ENCODE peak calls at places on chromosomes 4 and X, in ten cellular contexts. T is brain microvascular endothelial cell, D is AML-193, J is NCI-H2081, X is EL, U is NCI-H1105, N is NCI-H187 treated with DMSO at 0.1 percent for 48 hours, I is AG04450, R is GM12865, Z is fibroblast of mammary gland. A is an unnamed sample.

GRCh38 chr4:4426511-4427477 is 39.9 kb downstream of the NSG1 start:
- DNase-seq in T (no peak), D (no peak), J (no peak), X (no peak), U (no peak), N (no peak), I (no peak), R (no peak), Z (no peak), A (no peak)

GRCh38 chr4:182642831-182643230 is 274.4 kb downstream of the DCTD start:
- DNase-seq in T (peak), D (no peak), J (peak), X (peak), U (no peak), N (no peak), I (no peak), R (peak), Z (peak), A (peak)

GRCh38 chr4:15562114-15562513 is 92.4 kb downstream of the CC2D2A start:
- DNase-seq in T (no peak), D (no peak), J (no peak), X (no peak), U (no peak), N (no peak), I (no peak), R (no peak), Z (no peak), A (no peak)

GRCh38 chr4:1116837-1117236 is 3.5 kb upstream of the RNF212 start:
- DNase-seq in T (no peak), D (no peak), J (no peak), X (no peak), U (no peak), N (no peak), I (no peak), R (no peak), Z (peak), A (no peak)

GRCh38 chr4:147011386-147011785 is 65.7 kb upstream of the TTC29 start:
- DNase-seq in T (no peak), D (no peak), J (peak), X (no peak), U (no peak), N (no peak), I (no peak), R (no peak), Z (no peak), A (no peak)

GRCh38 chrX:132954323-132954722 is 4.1 kb downstream of the HS6ST2 start:
- DNase-seq in T (no peak), D (no peak), J (no peak), X (no peak), U (no peak), N (no peak), I (no peak), R (no peak), Z (no peak), A (no peak)

GRCh38 chrX:51144828-51145442 is 187.7 kb upstream of the NUDT10 start:
- DNase-seq in T (peak), D (peak), J (peak), X (peak), U (peak), N (no peak), I (no peak), R (peak), Z (peak), A (peak)

GRCh38 chrX:66833426-66833825 is 194.5 kb upstream of the EDA2R start:
- DNase-seq in T (no peak), D (no peak), J (no peak), X (no peak), U (no peak), N (no peak), I (no peak), R (peak), Z (no peak), A (no peak)

GRCh38 chrX:23554304-23554703 is 113.0 kb upstream of the PRDX4 start:
- DNase-seq in T (peak), D (peak), J (peak), X (peak), U (peak), N (no peak), I (peak), R (peak), Z (peak), A (peak)

GRCh38 chr4:39062094-39062493 is at the start of gene KLHL5:
- DNase-seq in T (no peak), D (no peak), J (no peak), X (no peak), U (no peak), N (no peak), I (no peak), R (peak), Z (peak), A (no peak)

GRCh38 chr4:176238157-176238608 is 30.8 kb downstream of the ASB5 start:
- DNase-seq in T (peak), D (no peak), J (no peak), X (peak), U (no peak), N (no peak), I (peak), R (no peak), Z (peak), A (peak)

GRCh38 chr4:39699676-39700409 is 1.9 kb downstream of the UBE2K start:
- DNase-seq in T (no peak), D (peak), J (no peak), X (peak), U (no peak), N (no peak), I (no peak), R (no peak), Z (peak), A (peak)

GRCh38 chr4:99383381-99383780 is 30.8 kb upstream of the ADH1C start:
- DNase-seq in T (no peak), D (no peak), J (no peak), X (no peak), U (no peak), N (no peak), I (no peak), R (no peak), Z (peak), A (no peak)

GRCh38 chr4:26388671-26389070 is 67.9 kb downstream of the RBPJ start:
- DNase-seq in T (no peak), D (no peak), J (no peak), X (peak), U (no peak), N (no peak), I (no peak), R (no peak), Z (peak), A (no peak)

GRCh38 chrX:11757729-11758399 is at the start of gene MSL3:
- DNase-seq in T (peak), D (no peak), J (peak), X (peak), U (no peak), N (no peak), I (no peak), R (peak), Z (peak), A (peak)

GRCh38 chr4:27789768-27790167 is 929.1 kb downstream of the STIM2 start:
- DNase-seq in T (peak), D (no peak), J (no peak), X (peak), U (no peak), N (no peak), I (no peak), R (no peak), Z (peak), A (no peak)

GRCh38 chr4:109078724-109079123 is 223.7 kb downstream of the COL25A1 start:
- DNase-seq in T (peak), D (no peak), J (no peak), X (peak), U (no peak), N (no peak), I (peak), R (no peak), Z (peak), A (peak)

GRCh38 chrX:26783512-26784225 is 567.7 kb downstream of the MAGEB5 start:
- DNase-seq in T (peak), D (peak), J (peak), X (no peak), U (no peak), N (peak), I (no peak), R (peak), Z (peak), A (peak)

GRCh38 chr4:121760205-121760604 is 4.8 kb downstream of the SMIM43 start:
- DNase-seq in T (no peak), D (no peak), J (no peak), X (no peak), U (no peak), N (no peak), I (no peak), R (no peak), Z (no peak), A (no peak)

GRCh38 chr4:4595252-4595651 is 53.4 kb upstream of the STX18 start:
- DNase-seq in T (no peak), D (no peak), J (no peak), X (no peak), U (no peak), N (no peak), I (no peak), R (no peak), Z (no peak), A (no peak)

GRCh38 chr4:153643406-153644016 is 40.6 kb upstream of the TLR2 start:
- DNase-seq in T (peak), D (peak), J (peak), X (peak), U (peak), N (no peak), I (no peak), R (peak), Z (peak), A (peak)

GRCh38 chr4:186622788-186623464 is 67.6 kb upstream of the MTNR1A start:
- DNase-seq in T (peak), D (no peak), J (no peak), X (peak), U (no peak), N (no peak), I (no peak), R (no peak), Z (peak), A (peak)

GRCh38 chr4:114399085-114399484 is 199.5 kb upstream of the UGT8 start:
- DNase-seq in T (no peak), D (no peak), J (no peak), X (no peak), U (no peak), N (no peak), I (no peak), R (no peak), Z (no peak), A (no peak)

GRCh38 chrX:153305941-153306464 is 15.6 kb downstream of the PNMA6F start:
- DNase-seq in T (no peak), D (no peak), J (no peak), X (no peak), U (no peak), N (no peak), I (no peak), R (no peak), Z (no peak), A (no peak)

GRCh38 chrX:67574696-67575095 is 30.9 kb downstream of the AR start:
- DNase-seq in T (no peak), D (no peak), J (no peak), X (peak), U (no peak), N (no peak), I (no peak), R (no peak), Z (no peak), A (peak)

GRCh38 chr4:17667653-17668201 is 53.3 kb downstream of the MED28 start:
- DNase-seq in T (no peak), D (no peak), J (peak), X (no peak), U (no peak), N (peak), I (no peak), R (no peak), Z (no peak), A (no peak)

GRCh38 chr4:132180020-132180427 is 969.1 kb upstream of the PCDH10 start:
- DNase-seq in T (peak), D (no peak), J (no peak), X (peak), U (no peak), N (no peak), I (peak), R (no peak), Z (peak), A (peak)

GRCh38 chr4:106062452-106062875 is 167.2 kb downstream of the NPNT start:
- DNase-seq in T (peak), D (no peak), J (no peak), X (peak), U (no peak), N (no peak), I (peak), R (no peak), Z (peak), A (peak)

GRCh38 chrX:38368774-38369173 is 16.4 kb downstream of the OTC start:
- DNase-seq in T (no peak), D (no peak), J (no peak), X (no peak), U (no peak), N (no peak), I (no peak), R (no peak), Z (no peak), A (no peak)

GRCh38 chrX:3545901-3546300 is 167.5 kb downstream of the PRKX start:
- DNase-seq in T (no peak), D (no peak), J (no peak), X (no peak), U (no peak), N (no peak), I (no peak), R (no peak), Z (no peak), A (no peak)

GRCh38 chrX:85111347-85111746 is 107.7 kb downstream of the APOOL start:
- DNase-seq in T (no peak), D (peak), J (peak), X (peak), U (no peak), N (no peak), I (no peak), R (no peak), Z (peak), A (peak)

GRCh38 chrX:153301746-153302145 is 19.8 kb downstream of the PNMA6F start:
- DNase-seq in T (no peak), D (no peak), J (no peak), X (no peak), U (no peak), N (no peak), I (no peak), R (no peak), Z (no peak), A (no peak)

GRCh38 chr4:85452073-85452764 is 22.7 kb upstream of the ARHGAP24 start:
- DNase-seq in T (no peak), D (no peak), J (no peak), X (no peak), U (no peak), N (no peak), I (no peak), R (no peak), Z (no peak), A (no peak)